ENCODE peak calls at places on chromosomes 12 and 14, in four cellular contexts. Y is WTC11, S is K562, A is GM12878. P is an unnamed sample.

GRCh38 chr12:130787445-130788410 is 51.3 kb downstream of the STX2 start:
- DNase-seq in Y (peak; percentile 76), S (no peak), A (no peak), P (no peak)

GRCh38 chr14:78253986-78254385 is 83.8 kb downstream of the NRXN3 start:
- DNase-seq in Y (no peak), S (no peak), A (no peak), P (no peak)

GRCh38 chr12:11787437-11787836 is 138.0 kb downstream of the ETV6 start:
- DNase-seq in Y (no peak), S (no peak), A (no peak), P (no peak)

GRCh38 chr12:31780096-31780495 is 51.3 kb upstream of the AMN1 start:
- DNase-seq in Y (no peak), S (no peak), A (no peak), P (no peak)

GRCh38 chr14:54642950-54643695 is 76.2 kb downstream of the SAMD4A start:
- DNase-seq in Y (no peak), S (no peak), A (no peak), P (peak; percentile 93)

GRCh38 chr12:131673519-131674265 is 37.2 kb upstream of the SFSWAP start:
- DNase-seq in Y (no peak), S (no peak), A (no peak), P (no peak)

GRCh38 chr12:67826946-67827719 is 162.1 kb upstream of the IFNG-AS1 start:
- DNase-seq in Y (no peak), S (no peak), A (no peak), P (no peak)

GRCh38 chr14:53810221-53810620 is 146.4 kb downstream of the BMP4 start:
- DNase-seq in Y (no peak), S (no peak), A (no peak), P (no peak)

GRCh38 chr12:95848575-95849388 is 10.0 kb upstream of the SNRPF start:
- DNase-seq in Y (no peak), S (no peak), A (no peak), P (peak; percentile 51)

GRCh38 chr12:31353730-31354708 is 28.1 kb upstream of the SINHCAF start:
- DNase-seq in Y (no peak), S (no peak), A (no peak), P (no peak)

GRCh38 chr12:39287409-39287808 is 155.5 kb downstream of the KIF21A start:
- DNase-seq in Y (no peak), S (no peak), A (no peak), P (no peak)

GRCh38 chr12:7638764-7639570 is 26.7 kb downstream of the APOBEC1 start:
- DNase-seq in Y (peak; percentile 74), S (peak; percentile 66), A (peak; percentile 40), P (peak; percentile 73)

GRCh38 chr14:67575684-67576083 is 24.4 kb downstream of the PIGH start:
- DNase-seq in Y (no peak), S (no peak), A (no peak), P (no peak)

GRCh38 chr12:22656835-22657234 is 31.9 kb downstream of the ETNK1 start:
- DNase-seq in Y (no peak), S (no peak), A (no peak), P (no peak)

GRCh38 chr14:92959189-92959531 is 36.2 kb downstream of the CHGA start:
- DNase-seq in Y (no peak), S (no peak), A (no peak), P (no peak)

GRCh38 chr14:101962503-101962874 is 1.9 kb upstream of the DYNC1H1 start:
- DNase-seq in Y (no peak), S (peak; percentile 59), A (no peak), P (peak; percentile 90)

GRCh38 chr12:53560386-53560785 is 53.1 kb upstream of the NPFF start:
- DNase-seq in Y (no peak), S (no peak), A (no peak), P (no peak)

GRCh38 chr14:99035268-99035667 is 236.7 kb downstream of the BCL11B start:
- DNase-seq in Y (no peak), S (no peak), A (no peak), P (no peak)

GRCh38 chr12:132018193-132018916 is 68.6 kb downstream of the EP400 start:
- DNase-seq in Y (no peak), S (peak; percentile 38), A (no peak), P (no peak)

GRCh38 chr12:90174198-90174510 is 465.5 kb upstream of the ATP2B1 start:
- DNase-seq in Y (no peak), S (no peak), A (peak; percentile 2), P (no peak)

GRCh38 chr12:66603458-66603857 is 75.4 kb downstream of the GRIP1 start:
- DNase-seq in Y (no peak), S (no peak), A (no peak), P (no peak)

GRCh38 chr12:89674326-89674942 is 34.2 kb downstream of the ATP2B1 start:
- DNase-seq in Y (no peak), S (no peak), A (no peak), P (no peak)

GRCh38 chr14:100803694-100804075 is 22.2 kb upstream of the MEG3 start:
- DNase-seq in Y (no peak), S (no peak), A (no peak), P (no peak)

GRCh38 chr12:103779410-103780092 is 61.5 kb downstream of the NT5DC3 start:
- DNase-seq in Y (no peak), S (no peak), A (no peak), P (no peak)

GRCh38 chr12:96495841-96496545 is 6.6 kb downstream of the CFAP54 start:
- DNase-seq in Y (no peak), S (no peak), A (no peak), P (no peak)

GRCh38 chr12:122471324-122472226 is 29.2 kb downstream of the ZCCHC8 start:
- DNase-seq in Y (no peak), S (peak; percentile 51), A (no peak), P (peak; percentile 77)

GRCh38 chr12:63846249-63846967 is 1.9 kb downstream of the SRGAP1 start:
- DNase-seq in Y (no peak), S (no peak), A (no peak), P (no peak)

GRCh38 chr14:27090716-27091115 is 492.9 kb upstream of the NOVA1 start:
- DNase-seq in Y (no peak), S (no peak), A (no peak), P (peak; percentile 56)

GRCh38 chr14:91284146-91284790 is 39.8 kb upstream of the GPR68 start:
- DNase-seq in Y (no peak), S (no peak), A (no peak), P (no peak)

GRCh38 chr12:66776974-66777373 is 98.1 kb upstream of the GRIP1 start:
- DNase-seq in Y (no peak), S (no peak), A (peak; percentile 4), P (no peak)

GRCh38 chr12:5887758-5888157 is 57.3 kb downstream of the ANO2 start:
- DNase-seq in Y (no peak), S (no peak), A (no peak), P (no peak)

GRCh38 chr12:81450920-81451739 is 308.0 kb downstream of the PPFIA2 start:
- DNase-seq in Y (peak; percentile 70), S (peak; percentile 15), A (no peak), P (peak; percentile 58)

GRCh38 chr12:11711675-11712327 is 62.3 kb downstream of the ETV6 start:
- DNase-seq in Y (no peak), S (no peak), A (no peak), P (peak; percentile 72)

GRCh38 chr12:109695961-109696461 is 17.6 kb upstream of the FAM222A start:
- DNase-seq in Y (no peak), S (peak; percentile 57), A (no peak), P (peak; percentile 85)

GRCh38 chr14:72699433-72699832 is 194.5 kb downstream of the DPF3 start:
- DNase-seq in Y (no peak), S (no peak), A (no peak), P (no peak)

GRCh38 chr14:72701610-72702009 is 192.3 kb downstream of the DPF3 start:
- DNase-seq in Y (no peak), S (no peak), A (no peak), P (no peak)

GRCh38 chr14:72700338-72701231 is 193.3 kb downstream of the DPF3 start:
- DNase-seq in Y (no peak), S (no peak), A (no peak), P (no peak)

GRCh38 chr14:72701232-72701555 is 192.7 kb downstream of the DPF3 start:
- DNase-seq in Y (no peak), S (no peak), A (no peak), P (no peak)

DNA sequence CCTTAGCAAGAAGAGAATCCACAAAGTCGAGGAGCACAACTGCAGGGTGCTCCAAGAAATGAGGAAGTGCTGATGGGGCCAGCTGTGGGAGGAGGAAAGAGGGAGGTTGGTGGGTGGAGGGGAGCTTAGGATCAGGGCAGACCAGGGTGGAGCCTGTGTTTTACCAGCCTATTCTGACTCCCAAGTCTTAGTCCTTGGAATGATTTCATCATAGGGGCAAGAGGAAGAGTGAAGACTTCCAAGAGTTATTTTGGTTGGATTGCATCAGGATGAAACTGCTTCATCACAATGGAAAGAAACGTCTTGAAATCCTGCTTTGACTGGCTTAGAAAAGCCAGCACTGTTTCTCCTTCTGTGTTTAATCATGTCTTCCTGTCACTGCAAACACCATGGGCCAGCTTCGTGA is 194.0 kb downstream of the DPF3 start:
- DNase-seq in Y (no peak), S (no peak), A (no peak), P (no peak)
- TF ChIP-seq ATF2 in Y (no peak), S (no peak), A (no peak), P (no peak)

DNA sequence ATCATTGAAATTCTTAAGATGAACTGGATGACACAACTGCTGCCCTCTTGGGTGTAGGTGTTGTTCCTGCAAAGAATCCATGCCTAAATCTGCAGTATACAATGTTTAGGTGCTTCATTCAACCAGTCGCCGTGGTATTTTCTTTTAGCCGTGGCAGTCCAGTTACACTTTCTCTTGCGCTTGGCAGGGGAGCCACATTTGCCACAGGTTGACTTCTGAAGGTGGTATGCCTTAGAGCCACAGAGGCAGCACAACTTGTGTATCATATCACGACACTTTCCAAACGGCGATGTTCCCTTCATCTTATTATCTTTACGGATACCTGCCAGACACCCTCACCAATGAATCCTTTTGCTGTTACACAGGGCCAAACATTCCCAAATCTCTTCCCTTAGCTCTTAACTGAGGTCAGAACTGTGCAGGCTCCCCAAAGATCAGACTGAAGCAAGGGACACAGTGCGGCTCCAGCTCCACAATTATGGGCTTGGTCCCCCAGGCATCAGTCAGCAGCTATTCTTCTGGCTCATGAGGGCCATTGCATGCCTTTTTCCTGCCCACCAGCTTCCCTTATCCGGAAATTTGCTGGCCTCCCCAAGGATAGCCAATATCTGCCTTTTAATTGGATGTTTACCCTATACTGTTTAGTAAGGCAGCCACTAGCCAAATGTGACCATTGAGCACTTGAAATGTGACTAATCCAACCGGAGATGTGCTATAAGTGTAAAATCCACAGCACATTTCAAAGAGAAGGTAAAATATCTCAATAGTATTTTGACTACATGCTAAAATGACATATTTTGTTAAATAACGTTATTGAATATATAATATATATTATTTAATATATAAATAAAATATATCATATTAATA is 50.7 kb downstream of the SENP1 start:
- DNase-seq in Y (no peak), S (no peak), A (no peak), P (no peak)
- TF ChIP-seq ATF2 in Y (no peak), S (no peak), A (no peak), P (no peak)

GRCh38 chr14:69317780-69318179 is 57.8 kb downstream of the GALNT16 start:
- DNase-seq in Y (no peak), S (no peak), A (no peak), P (no peak)
- TF ChIP-seq ATF2 in Y (no peak), S (no peak), A (no peak), P (no peak)

DNA sequence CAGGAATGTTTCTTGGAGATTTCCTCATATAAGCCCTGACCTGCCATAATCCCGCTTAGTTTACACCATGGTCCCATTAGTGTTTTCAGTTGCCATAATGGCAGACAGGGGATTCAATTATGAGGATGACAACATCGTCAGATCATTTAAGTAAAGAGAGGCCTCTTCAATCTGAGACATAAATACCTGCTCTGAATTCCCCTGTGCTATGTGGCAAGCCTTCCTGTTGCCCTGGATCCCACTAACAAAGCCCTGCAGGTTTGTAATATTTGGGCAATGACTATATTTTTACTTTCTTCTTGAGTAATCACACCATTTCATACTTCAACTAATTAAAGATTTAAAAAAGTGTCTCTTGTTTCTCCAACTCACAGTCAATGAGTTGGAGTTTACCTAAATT is 108.9 kb downstream of the TRAFD1 start:
- DNase-seq in Y (no peak), S (no peak), A (no peak), P (no peak)
- TF ChIP-seq ATF2 in Y (no peak), S (no peak), A (no peak), P (no peak)

P was measured in HepG2.